ENCODE peak calls at places on chromosomes 7 and 10, in ten cellular contexts. Q is stimulated activated CD8-positive, alpha-beta memory T cell treated with anti-CD3 and anti-CD28 coated beads, Interleukin-4, amount 100 ng/mL, for 48 hours; L is cardiac muscle cell; Y is COLO829; B is dermis blood vessel endothelial cell; N is RWPE1; S is stimulated activated naive B cell treated with anti-CD40 and anti-IgM and Interleukin-4, amounts not matched to agents 10 μg/mL and 1 μg/mL and 100 μg/mL, for 72 hours; X is LHCN-M2; I is midbrain; W is fibroblast of villous mesenchyme. E is an unnamed sample.

GRCh38 chr7:53358301-53358700 is 322.9 kb downstream of the POM121L12 start:
- DNase-seq in Q (no peak), L (no peak), Y (no peak), B (no peak), N (no peak), S (no peak), X (no peak), I (no peak), W (no peak), E (no peak)

GRCh38 chr7:1489336-1489735 is 14.9 kb downstream of the INTS1 start:
- DNase-seq in Q (no peak), L (no peak), Y (no peak), B (no peak), N (no peak), S (no peak), X (no peak), I (no peak), W (no peak), E (no peak)

GRCh38 chr10:32379314-32379949 is 32.5 kb upstream of the EPC1 start:
- DNase-seq in Q (no peak), L (peak; percentile 74), Y (no peak), B (peak; percentile 67), N (peak; percentile 55), S (no peak), X (peak; percentile 75), I (peak; percentile 63), W (peak; percentile 53), E (no peak)

GRCh38 chr7:37151741-37152413 is 296.8 kb downstream of the ELMO1 start:
- DNase-seq in Q (no peak), L (no peak), Y (no peak), B (no peak), N (no peak), S (no peak), X (no peak), I (no peak), W (no peak), E (no peak)

GRCh38 chr10:114471906-114472873 is 67.9 kb upstream of the AFAP1L2 start:
- DNase-seq in Q (no peak), L (no peak), Y (no peak), B (no peak), N (no peak), S (no peak), X (no peak), I (no peak), W (no peak), E (peak; percentile 13)

GRCh38 chr10:124864421-124865193 is 63.0 kb downstream of the ABRAXAS2 start:
- DNase-seq in Q (no peak), L (no peak), Y (no peak), B (peak; percentile 3), N (peak; percentile 57), S (no peak), X (no peak), I (no peak), W (no peak), E (peak; percentile 76)

GRCh38 chr7:42227931-42228591 is 8.9 kb downstream of the GLI3 start:
- DNase-seq in Q (no peak), L (peak; percentile 62), Y (no peak), B (peak; percentile 60), N (no peak), S (no peak), X (no peak), I (no peak), W (peak; percentile 44), E (no peak)

GRCh38 chr10:73910401-73910763 is 550 bp upstream of the PLAU start:
- DNase-seq in Q (no peak), L (no peak), Y (no peak), B (peak; percentile 45), N (no peak), S (peak; percentile 14), X (peak; percentile 60), I (no peak), W (peak; percentile 40), E (peak; percentile 64)

GRCh38 chr10:9222917-9223316 is 1168.4 kb downstream of the GATA3 start:
- DNase-seq in Q (no peak), L (no peak), Y (no peak), B (no peak), N (no peak), S (no peak), X (peak; percentile 81), I (no peak), W (no peak), E (no peak)

GRCh38 chr7:24395512-24395911 is 111.5 kb downstream of the NPY start:
- DNase-seq in Q (no peak), L (no peak), Y (no peak), B (no peak), N (no peak), S (no peak), X (peak; percentile 32), I (no peak), W (no peak), E (peak; percentile 23)

GRCh38 chr10:2949948-2950354 is 117.4 kb upstream of the PFKP start:
- DNase-seq in Q (peak; percentile 66), L (no peak), Y (peak; percentile 13), B (no peak), N (peak; percentile 78), S (peak; percentile 32), X (peak; percentile 16), I (no peak), W (no peak), E (no peak)

GRCh38 chr10:6200588-6201510 is 1.9 kb upstream of the PFKFB3 start:
- DNase-seq in Q (no peak), L (no peak), Y (no peak), B (peak; percentile 46), N (no peak), S (no peak), X (peak; percentile 42), I (no peak), W (peak; percentile 37), E (peak; percentile 52)

GRCh38 chr7:107049971-107050532 is 5.5 kb downstream of the PRKAR2B start:
- DNase-seq in Q (no peak), L (no peak), Y (no peak), B (no peak), N (no peak), S (no peak), X (no peak), I (no peak), W (no peak), E (no peak)

GRCh38 chr10:79137826-79138225 is 69.1 kb downstream of the ZMIZ1 start:
- DNase-seq in Q (peak; percentile 73), L (peak; percentile 52), Y (no peak), B (no peak), N (no peak), S (peak; percentile 24), X (peak; percentile 83), I (no peak), W (peak; percentile 79), E (no peak)

GRCh38 chr10:100982916-100983830 is 4.1 kb downstream of the MRPL43 start:
- DNase-seq in Q (no peak), L (no peak), Y (no peak), B (no peak), N (no peak), S (no peak), X (no peak), I (no peak), W (no peak), E (no peak)

GRCh38 chr7:147298611-147299043 is 1182.0 kb downstream of the CNTNAP2 start:
- DNase-seq in Q (no peak), L (peak; percentile 1), Y (no peak), B (no peak), N (no peak), S (no peak), X (peak; percentile 3), I (no peak), W (no peak), E (no peak)

GRCh38 chr10:60098676-60099601 is 192.6 kb upstream of the CCDC6 start:
- DNase-seq in Q (peak; percentile 25), L (no peak), Y (peak; percentile 5), B (peak; percentile 40), N (no peak), S (no peak), X (no peak), I (no peak), W (no peak), E (peak; percentile 5)

GRCh38 chr10:95542330-95542729 is 18.8 kb downstream of the SORBS1 start:
- DNase-seq in Q (no peak), L (no peak), Y (no peak), B (no peak), N (no peak), S (no peak), X (no peak), I (no peak), W (no peak), E (no peak)

GRCh38 chr7:22320416-22320815 is 36.5 kb downstream of the RAPGEF5 start:
- DNase-seq in Q (no peak), L (no peak), Y (no peak), B (no peak), N (no peak), S (no peak), X (peak; percentile 31), I (no peak), W (no peak), E (no peak)

GRCh38 chr10:95314519-95314918 is 23.7 kb upstream of the PDLIM1 start:
- DNase-seq in Q (no peak), L (no peak), Y (no peak), B (no peak), N (no peak), S (no peak), X (no peak), I (no peak), W (no peak), E (no peak)

GRCh38 chr7:80078159-80078731 is 56.4 kb upstream of the GNAI1 start:
- DNase-seq in Q (peak; percentile 30), L (peak; percentile 46), Y (peak; percentile 38), B (peak; percentile 33), N (peak; percentile 23), S (no peak), X (peak; percentile 76), I (no peak), W (peak; percentile 48), E (no peak)

GRCh38 chr10:37754538-37755323 is 102.7 kb downstream of the ZNF248 start:
- DNase-seq in Q (no peak), L (no peak), Y (peak; percentile 3), B (peak; percentile 1), N (peak; percentile 13), S (no peak), X (peak; percentile 18), I (peak; percentile 16), W (peak; percentile 18), E (peak; percentile 32)

GRCh38 chr7:84497873-84498272 is 303.3 kb upstream of the SEMA3A start:
- DNase-seq in Q (no peak), L (peak; percentile 12), Y (peak; percentile 47), B (no peak), N (no peak), S (no peak), X (no peak), I (no peak), W (peak; percentile 26), E (no peak)

GRCh38 chr7:2928613-2929311 is 84.7 kb upstream of the GNA12 start:
- DNase-seq in Q (no peak), L (no peak), Y (no peak), B (no peak), N (no peak), S (no peak), X (peak; percentile 17), I (no peak), W (no peak), E (no peak)

GRCh38 chr10:51010977-51011376 is 63.3 kb upstream of the PRKG1 start:
- DNase-seq in Q (no peak), L (peak; percentile 74), Y (peak; percentile 35), B (peak; percentile 67), N (peak; percentile 46), S (no peak), X (peak; percentile 46), I (peak; percentile 56), W (peak; percentile 58), E (peak; percentile 14)

GRCh38 chr7:2670720-2671391 is 17.1 kb upstream of the AMZ1 start:
- DNase-seq in Q (peak; percentile 85), L (peak; percentile 64), Y (peak; percentile 74), B (peak; percentile 71), N (peak; percentile 68), S (peak; percentile 57), X (peak; percentile 70), I (no peak), W (peak; percentile 55), E (peak; percentile 94)

GRCh38 chr10:17026686-17027485 is 102.7 kb downstream of the CUBN start:
- DNase-seq in Q (peak; percentile 79), L (peak; percentile 24), Y (no peak), B (peak; percentile 63), N (peak; percentile 14), S (peak; percentile 31), X (peak; percentile 94), I (no peak), W (no peak), E (no peak)

GRCh38 chr7:79787623-79788022 is 334.2 kb upstream of the MAGI2 start:
- DNase-seq in Q (no peak), L (peak; percentile 67), Y (no peak), B (no peak), N (no peak), S (no peak), X (peak; percentile 32), I (no peak), W (no peak), E (no peak)